ENCODE peak calls at places on chromosome 12, in four cellular contexts. One of them, this sample, is unnamed.
A peak's percentile ranks its signal among the peaks of the same experiment; 100 is the strongest.

GRCh38 chr12:12992418-12993175 is 7.5 kb downstream of the HEBP1 start:
- DNase-seq in left lung: no peak
- DNase-seq in endothelial cell: no peak
- DNase-seq in AG10803: peak; percentile 93
- DNase-seq in this sample: no peak

GRCh38 chr12:92021665-92022033 is 124.0 kb downstream of the BTG1 start:
- DNase-seq in endothelial cell: no peak
- DNase-seq in left lung: no peak
- DNase-seq in AG10803: no peak
- DNase-seq in this sample: no peak

GRCh38 chr12:54592316-54592715 is 3.9 kb upstream of the PPP1R1A start:
- DNase-seq in AG10803: peak; percentile 12
- DNase-seq in left lung: no peak
- DNase-seq in endothelial cell: no peak
- DNase-seq in this sample: no peak

GRCh38 chr12:47850153-47851084 is 30.7 kb upstream of the HDAC7 start:
- DNase-seq in endothelial cell: no peak
- DNase-seq in AG10803: no peak
- DNase-seq in left lung: no peak
- DNase-seq in this sample: no peak

GRCh38 chr12:52872644-52873384 is 24.0 kb upstream of the KRT78 start:
- DNase-seq in left lung: no peak
- DNase-seq in endothelial cell: no peak
- DNase-seq in AG10803: no peak
- DNase-seq in this sample: no peak

GRCh38 chr12:19412844-19413243 is 26.4 kb upstream of the AEBP2 start:
- DNase-seq in endothelial cell: no peak
- DNase-seq in left lung: no peak
- DNase-seq in AG10803: no peak
- DNase-seq in this sample: no peak

GRCh38 chr12:27190761-27191160 is 53.3 kb upstream of the STK38L start:
- DNase-seq in endothelial cell: no peak
- DNase-seq in left lung: no peak
- DNase-seq in AG10803: peak; percentile 76
- DNase-seq in this sample: no peak

GRCh38 chr12:72074956-72075355 is 136.3 kb downstream of the TPH2 start:
- DNase-seq in AG10803: no peak
- DNase-seq in endothelial cell: no peak
- DNase-seq in left lung: no peak
- DNase-seq in this sample: no peak

GRCh38 chr12:76641961-76642360 is 82.4 kb upstream of the OSBPL8 start:
- DNase-seq in AG10803: no peak
- DNase-seq in left lung: no peak
- DNase-seq in endothelial cell: no peak
- DNase-seq in this sample: no peak

GRCh38 chr12:29314421-29314820 is 66.6 kb downstream of the ERGIC2 start:
- DNase-seq in AG10803: no peak
- DNase-seq in left lung: no peak
- DNase-seq in endothelial cell: no peak
- DNase-seq in this sample: no peak

GRCh38 chr12:121132601-121133481 is at the start of gene P2RX7:
- DNase-seq in endothelial cell: peak; percentile 46
- DNase-seq in AG10803: peak; percentile 71
- DNase-seq in left lung: peak; percentile 91
- DNase-seq in this sample: no peak

GRCh38 chr12:56041579-56042429 is at the start of gene RPS26:
- DNase-seq in left lung: peak; percentile 94
- DNase-seq in endothelial cell: peak; percentile 88
- DNase-seq in AG10803: peak; percentile 99
- DNase-seq in this sample: peak; percentile 98

GRCh38 chr12:85057370-85057963 is 21.3 kb downstream of the LRRIQ1 start:
- DNase-seq in left lung: no peak
- DNase-seq in AG10803: peak; percentile 53
- DNase-seq in endothelial cell: peak; percentile 62
- DNase-seq in this sample: no peak

GRCh38 chr12:15756822-15757221 is 32.4 kb downstream of the EPS8 start:
- DNase-seq in AG10803: peak; percentile 79
- DNase-seq in left lung: no peak
- DNase-seq in endothelial cell: no peak
- DNase-seq in this sample: no peak

GRCh38 chr12:106594447-106594846 is 11.6 kb downstream of the RFX4 start:
- DNase-seq in AG10803: no peak
- DNase-seq in left lung: peak; percentile 66
- DNase-seq in endothelial cell: no peak
- DNase-seq in this sample: no peak

GRCh38 chr12:57813111-57813970 is 5.2 kb downstream of the AVIL start:
- DNase-seq in endothelial cell: no peak
- DNase-seq in AG10803: no peak
- DNase-seq in left lung: no peak
- DNase-seq in this sample: no peak

GRCh38 chr12:79662046-79662811 is 28.5 kb downstream of the PAWR start:
- DNase-seq in left lung: no peak
- DNase-seq in endothelial cell: no peak
- DNase-seq in AG10803: peak; percentile 33
- DNase-seq in this sample: no peak

GRCh38 chr12:129152291-129153075 is 299.2 kb downstream of the GLT1D1 start:
- DNase-seq in AG10803: no peak
- DNase-seq in left lung: no peak
- DNase-seq in endothelial cell: no peak
- DNase-seq in this sample: no peak

GRCh38 chr12:64193045-64193444 is 29.1 kb downstream of the KICS2 start:
- DNase-seq in endothelial cell: no peak
- DNase-seq in AG10803: no peak
- DNase-seq in left lung: no peak
- DNase-seq in this sample: no peak

GRCh38 chr12:95788637-95789036 is 1.9 kb downstream of the NTN4 start:
- DNase-seq in left lung: no peak
- DNase-seq in endothelial cell: no peak
- DNase-seq in AG10803: peak; percentile 65
- DNase-seq in this sample: no peak

GRCh38 chr12:38823743-38824142 is 81.6 kb downstream of the CPNE8 start:
- DNase-seq in left lung: no peak
- DNase-seq in endothelial cell: no peak
- DNase-seq in AG10803: peak; percentile 14
- DNase-seq in this sample: no peak

GRCh38 chr12:57887631-57888406 is 41.3 kb upstream of the CTDSP2 start:
- DNase-seq in left lung: no peak
- DNase-seq in AG10803: peak; percentile 62
- DNase-seq in endothelial cell: no peak
- DNase-seq in this sample: no peak

GRCh38 chr12:87348071-87348470 is 681.1 kb downstream of the C12orf50 start:
- DNase-seq in AG10803: no peak
- DNase-seq in left lung: no peak
- DNase-seq in endothelial cell: no peak
- DNase-seq in this sample: no peak

GRCh38 chr12:87344699-87345098 is 684.5 kb downstream of the C12orf50 start:
- DNase-seq in endothelial cell: no peak
- DNase-seq in left lung: no peak
- DNase-seq in AG10803: no peak
- DNase-seq in this sample: no peak
- TF ChIP-seq CTCF in endothelial cell: peak; percentile 45
- TF ChIP-seq CTCF in left lung: no peak
- TF ChIP-seq CTCF in AG10803: no peak
- TF ChIP-seq CTCF in this sample: peak; percentile 41

DNA sequence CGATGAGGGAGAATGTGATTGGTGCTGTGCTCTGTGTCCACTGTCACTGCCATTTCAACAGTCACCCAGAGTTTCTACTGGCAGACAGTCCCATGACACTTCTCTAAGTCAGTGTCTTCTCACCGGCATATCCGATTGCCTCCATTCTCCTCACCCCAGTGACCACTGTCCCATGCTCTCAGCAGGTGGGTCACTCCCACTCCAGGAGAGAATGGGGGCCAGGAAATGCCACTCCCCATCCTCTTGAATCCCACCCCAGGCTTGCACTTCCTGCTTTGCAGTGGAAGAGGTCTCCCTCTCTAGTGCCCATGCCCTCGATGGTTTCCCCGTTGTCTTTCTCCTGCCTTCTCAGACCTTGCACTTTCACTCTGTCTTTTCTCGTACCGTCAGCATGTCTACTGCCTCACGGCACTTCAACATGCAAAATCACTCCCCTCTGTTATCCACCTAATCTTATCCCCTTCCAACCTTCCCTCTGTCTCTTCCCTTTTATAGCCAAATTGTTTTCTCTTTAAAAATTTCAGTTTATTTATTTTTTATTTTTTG is 2.2 kb upstream of the EP400 start:
- DNase-seq in AG10803: no peak
- DNase-seq in left lung: peak; percentile 3
- DNase-seq in endothelial cell: no peak
- DNase-seq in this sample: peak; percentile 74
- TF ChIP-seq CTCF in AG10803: no peak
- TF ChIP-seq CTCF in left lung: no peak
- TF ChIP-seq CTCF in endothelial cell: no peak
- TF ChIP-seq CTCF in this sample: no peak

DNA sequence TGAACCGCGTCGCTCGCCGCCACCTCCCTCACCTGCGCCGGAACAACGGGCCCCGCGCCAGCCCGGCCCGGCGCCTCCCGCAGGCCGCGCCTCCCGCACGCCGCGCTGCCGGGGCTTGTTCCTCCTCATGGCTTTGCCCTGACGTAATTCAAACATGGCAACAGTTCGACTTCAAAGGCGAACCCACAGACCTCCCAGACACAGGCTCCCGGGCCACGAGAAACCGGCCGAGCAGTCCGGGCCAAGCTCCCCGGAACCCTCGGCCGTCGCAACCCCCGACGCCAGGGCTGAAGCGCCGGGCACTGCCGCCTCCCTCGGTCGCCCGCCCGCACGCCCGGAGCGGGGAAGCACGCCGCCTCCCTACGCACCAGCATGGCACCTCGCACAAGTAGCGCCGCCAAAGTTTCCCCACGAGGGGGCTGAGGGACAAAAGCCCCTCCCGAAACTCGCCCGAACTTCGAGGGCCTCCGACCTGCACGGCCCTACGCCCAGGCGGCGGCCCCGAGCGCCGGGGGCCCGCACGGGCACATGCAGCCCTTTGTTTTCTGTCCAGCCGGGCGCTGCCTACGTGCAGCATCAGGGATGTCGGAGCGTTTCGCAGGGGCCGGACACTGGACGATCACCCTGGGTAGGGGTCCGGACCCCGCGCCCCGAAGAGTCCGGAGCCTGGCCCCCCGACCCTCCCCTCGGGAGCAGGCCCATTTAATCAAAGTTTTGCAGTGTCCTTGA is 1.7 kb downstream of the SINHCAF start:
- DNase-seq in AG10803: peak; percentile 69
- DNase-seq in endothelial cell: peak; percentile 59
- DNase-seq in left lung: peak; percentile 94
- DNase-seq in this sample: peak; percentile 87
- TF ChIP-seq CTCF in AG10803: no peak
- TF ChIP-seq CTCF in endothelial cell: peak; percentile 30
- TF ChIP-seq CTCF in left lung: peak; percentile 9
- TF ChIP-seq CTCF in this sample: no peak

GRCh38 chr12:117476341-117476740 is 114.9 kb upstream of the NOS1 start:
- DNase-seq in left lung: no peak
- DNase-seq in AG10803: no peak
- DNase-seq in endothelial cell: no peak
- DNase-seq in this sample: no peak

GRCh38 chr12:117469883-117470483 is 108.6 kb upstream of the NOS1 start:
- DNase-seq in endothelial cell: no peak
- DNase-seq in AG10803: no peak
- DNase-seq in left lung: no peak
- DNase-seq in this sample: no peak

GRCh38 chr12:117470804-117471203 is 109.4 kb upstream of the NOS1 start:
- DNase-seq in AG10803: no peak
- DNase-seq in endothelial cell: no peak
- DNase-seq in left lung: no peak
- DNase-seq in this sample: no peak

GRCh38 chr12:117473856-117474255 is 112.4 kb upstream of the NOS1 start:
- DNase-seq in left lung: no peak
- DNase-seq in endothelial cell: no peak
- DNase-seq in AG10803: no peak
- DNase-seq in this sample: no peak

DNA sequence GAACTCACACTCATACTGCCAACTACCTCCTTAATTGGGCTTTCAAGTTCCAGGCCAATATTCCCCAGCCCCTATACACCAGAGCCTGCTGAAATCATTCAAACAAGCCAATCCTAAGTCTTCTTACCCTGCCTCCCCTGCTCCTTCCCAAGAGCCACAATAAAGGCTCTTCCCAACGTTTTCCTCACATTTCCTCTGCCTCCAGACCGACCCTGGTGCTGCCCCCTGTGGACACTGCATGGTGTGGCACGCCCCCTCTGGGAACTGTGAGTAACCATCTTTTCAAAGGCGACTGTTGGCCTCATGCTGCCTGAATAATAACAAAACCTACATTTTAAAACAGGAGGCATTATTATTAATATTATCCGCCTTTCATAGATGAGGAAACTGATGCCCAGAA is 111.6 kb upstream of the NOS1 start:
- DNase-seq in endothelial cell: peak; percentile 69
- DNase-seq in left lung: no peak
- DNase-seq in AG10803: no peak
- DNase-seq in this sample: no peak
- TF ChIP-seq CTCF in endothelial cell: peak; percentile 69
- TF ChIP-seq CTCF in left lung: no peak
- TF ChIP-seq CTCF in AG10803: peak; percentile 43
- TF ChIP-seq CTCF in this sample: peak; percentile 52